ENCODE peak calls at places on chromosome 12, in six cellular contexts. U, R, H, C, V and Q are unnamed samples.

GRCh38 chr12:22588817-22589216 is 36.2 kb upstream of the ETNK1 start:
- DNase-seq in U (peak), R (no peak), H (no peak), C (peak), V (no peak), Q (no peak)

GRCh38 chr12:132162508-132163031 is 18.3 kb downstream of the NOC4L start:
- DNase-seq in U (no peak), R (no peak), H (no peak), C (no peak), V (no peak), Q (peak)

GRCh38 chr12:125110641-125111360 is 45.6 kb downstream of the AACS start:
- DNase-seq in U (no peak), R (no peak), H (no peak), C (no peak), V (no peak), Q (no peak)

GRCh38 chr12:80053048-80053790 is 46.1 kb upstream of the OTOGL start:
- DNase-seq in U (peak), R (peak), H (peak), C (no peak), V (no peak), Q (peak)

GRCh38 chr12:122964439-122965257 is 1.6 kb downstream of the ABCB9 start:
- DNase-seq in U (no peak), R (no peak), H (no peak), C (peak), V (no peak), Q (no peak)

GRCh38 chr12:125178222-125178621 is 113.0 kb downstream of the AACS start:
- DNase-seq in U (no peak), R (no peak), H (no peak), C (no peak), V (no peak), Q (no peak)

GRCh38 chr12:113988976-113989375 is 22.9 kb upstream of the RBM19 start:
- DNase-seq in U (no peak), R (no peak), H (no peak), C (no peak), V (no peak), Q (no peak)

GRCh38 chr12:48110691-48111315 is 4.9 kb upstream of the SENP1 start:
- DNase-seq in U (no peak), R (no peak), H (no peak), C (no peak), V (no peak), Q (peak)

GRCh38 chr12:45213107-45213506 is 2.8 kb upstream of the ANO6 start:
- DNase-seq in U (no peak), R (no peak), H (no peak), C (no peak), V (no peak), Q (no peak)

GRCh38 chr12:1919763-1920162 is 1.3 kb upstream of the CACNA2D4 start:
- DNase-seq in U (no peak), R (no peak), H (no peak), C (no peak), V (no peak), Q (no peak)

GRCh38 chr12:94100990-94101901 is 47.1 kb upstream of the PLXNC1 start:
- DNase-seq in U (peak), R (peak), H (peak), C (peak), V (no peak), Q (peak)

GRCh38 chr12:94099191-94099983 is 49.0 kb upstream of the PLXNC1 start:
- DNase-seq in U (no peak), R (no peak), H (no peak), C (no peak), V (no peak), Q (no peak)

GRCh38 chr12:94100254-94100653 is 48.1 kb upstream of the PLXNC1 start:
- DNase-seq in U (no peak), R (no peak), H (no peak), C (no peak), V (no peak), Q (no peak)

GRCh38 chr12:94103986-94104385 is 44.4 kb upstream of the PLXNC1 start:
- DNase-seq in U (peak), R (no peak), H (no peak), C (no peak), V (no peak), Q (no peak)

DNA sequence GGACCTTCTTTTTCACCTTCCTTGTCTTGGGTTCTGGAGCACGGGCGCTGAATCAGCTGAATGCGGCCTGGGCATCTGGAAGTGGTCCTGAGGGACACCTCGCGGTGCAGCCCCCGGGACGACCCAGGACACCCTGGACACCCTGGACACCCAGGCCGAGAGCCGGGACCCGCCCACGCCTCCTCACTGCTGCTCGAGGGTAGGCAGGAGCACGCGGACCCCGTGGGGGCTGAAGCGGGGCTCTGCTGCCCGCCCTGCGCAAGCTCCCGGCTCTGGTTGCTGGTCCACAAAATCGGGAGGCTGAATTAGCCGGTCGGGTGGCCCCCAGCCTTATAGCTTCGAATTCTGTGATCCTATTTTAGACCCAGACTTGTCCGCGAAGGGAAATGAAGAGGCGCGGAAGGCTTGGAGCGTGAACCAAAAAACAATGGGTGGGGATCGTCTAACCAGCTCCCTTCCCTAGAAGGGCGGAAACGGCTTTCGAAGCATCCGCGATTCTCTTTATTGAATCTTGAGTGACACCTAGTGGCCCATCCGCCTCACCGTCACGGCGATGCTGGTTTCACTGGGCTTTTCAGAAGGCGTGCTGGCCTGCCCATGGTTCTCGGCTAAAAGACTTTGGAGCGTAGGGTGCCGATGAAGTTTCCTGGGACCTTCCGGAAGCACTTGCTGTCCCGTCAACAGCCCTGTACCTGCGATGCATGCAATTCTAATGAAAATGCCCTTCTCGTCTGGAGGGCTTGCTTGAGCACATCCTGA is 46.3 kb upstream of the PLXNC1 start:
- DNase-seq in U (peak), R (peak), H (peak), C (peak), V (peak), Q (peak)
- TF ChIP-seq POLR2AphosphoS5 in U (peak), R (peak), H (no peak), C (no peak), V (no peak), Q (peak)

GRCh38 chr12:52230364-52231281 is 2.4 kb upstream of the KRT7 start:
- DNase-seq in U (no peak), R (no peak), H (no peak), C (no peak), V (no peak), Q (peak)
- TF ChIP-seq EP300 in U (no peak), R (no peak), H (no peak), C (no peak), V (no peak), Q (peak)

DNA sequence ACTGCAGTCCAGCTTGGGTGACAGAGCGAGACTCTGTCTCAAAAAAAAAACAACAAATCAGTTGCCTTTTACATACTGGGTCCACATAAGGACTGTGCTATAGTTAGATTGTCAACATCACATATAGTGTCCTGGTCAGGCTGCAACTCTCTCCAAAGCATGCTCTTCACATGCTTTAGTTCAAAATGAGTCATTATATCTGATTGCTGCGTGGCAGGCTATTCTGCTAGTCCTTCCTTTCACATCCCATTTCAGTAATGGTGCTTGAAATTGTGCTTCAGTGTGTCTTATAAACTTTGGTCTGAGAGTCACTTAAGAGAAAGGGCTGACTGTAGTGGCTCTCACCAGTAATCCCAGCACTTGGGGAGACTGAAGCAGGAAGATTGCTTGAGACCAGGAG is 6.9 kb downstream of the LETMD1 start:
- DNase-seq in U (no peak), R (no peak), H (no peak), C (no peak), V (no peak), Q (no peak)
- H3K4me3 ChIP-seq in U (no peak), R (no peak), H (no peak), C (no peak), V (no peak), Q (no peak)

DNA sequence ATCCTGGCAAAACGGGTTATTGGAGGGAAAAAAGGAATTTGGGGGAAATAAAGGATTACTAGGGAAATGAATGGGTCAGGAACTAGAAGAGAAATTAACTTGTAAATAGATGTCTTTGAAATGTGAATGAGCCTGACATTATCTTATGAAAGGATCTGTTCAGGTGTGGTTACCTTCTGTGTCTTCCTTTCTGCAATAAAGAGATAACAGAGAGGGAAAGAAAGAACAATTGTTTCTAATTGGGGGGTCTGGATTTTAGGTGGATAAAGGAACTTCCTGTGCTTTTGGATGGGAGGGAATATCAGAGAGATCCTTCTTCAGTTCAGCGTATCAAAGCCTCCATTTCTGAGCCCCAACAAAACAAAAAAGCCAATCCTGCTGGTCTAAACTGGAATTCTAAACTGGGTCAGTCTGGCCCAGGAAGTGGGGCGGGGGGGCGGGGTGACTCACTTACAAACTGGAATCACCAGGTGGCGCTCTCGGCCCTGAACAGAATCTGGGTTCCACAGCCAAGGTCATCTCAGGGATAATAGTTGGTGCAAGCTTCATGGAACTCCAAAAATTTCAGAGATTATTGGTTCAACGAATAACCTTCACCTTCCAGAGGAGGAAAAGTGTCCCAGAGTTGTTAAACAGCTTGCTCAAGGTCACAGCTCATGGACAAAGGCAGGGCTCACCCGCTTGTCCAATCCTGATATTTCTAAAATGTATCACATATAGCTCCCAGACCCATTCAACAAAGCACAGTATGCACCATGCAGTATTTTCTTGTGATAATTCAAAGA is 15.2 kb upstream of the PEBP1 start:
- DNase-seq in U (peak), R (peak), H (peak), C (peak), V (no peak), Q (peak)
- TF ChIP-seq POLR2AphosphoS5 in U (no peak), R (no peak), H (no peak), C (no peak), V (no peak), Q (no peak)